ENCODE peak calls at places on chromosomes 11 and 22, in six cellular contexts. Y is neuronal stem cell, J is H1, T is IMR-90, Q is mesenchymal stem cell, M is H9. C is an unnamed sample.

GRCh38 chr11:113168804-113169342 is 145.5 kb upstream of the TTC12 start:
- DNase-seq in Y (no peak), J (no peak), T (no peak), Q (no peak), M (no peak), C (no peak)

GRCh38 chr22:49626361-49627216 is 201.1 kb downstream of the BRD1 start:
- DNase-seq in Y (no peak), J (no peak), T (no peak), Q (no peak), M (no peak), C (no peak)

GRCh38 chr11:75969626-75970308 is 154.8 kb downstream of the UVRAG start:
- DNase-seq in Y (no peak), J (no peak), T (peak), Q (peak), M (no peak), C (no peak)

GRCh38 chr11:114036156-114036811 is 23.2 kb upstream of the ZBTB16 start:
- DNase-seq in Y (peak), J (peak), T (peak), Q (peak), M (peak), C (peak)

GRCh38 chr22:46942816-46943783 is 180.7 kb downstream of the TBC1D22A start:
- DNase-seq in Y (no peak), J (peak), T (no peak), Q (no peak), M (no peak), C (no peak)

GRCh38 chr11:124482362-124483147 is 37.1 kb upstream of the OR8B8 start:
- DNase-seq in Y (no peak), J (no peak), T (peak), Q (peak), M (no peak), C (peak)

GRCh38 chr22:42196454-42196853 is 65.8 kb upstream of the CYP2D6 start:
- DNase-seq in Y (no peak), J (no peak), T (no peak), Q (no peak), M (no peak), C (no peak)

GRCh38 chr22:37103151-37103550 is 6.4 kb downstream of the TMPRSS6 start:
- DNase-seq in Y (no peak), J (no peak), T (no peak), Q (no peak), M (no peak), C (no peak)

GRCh38 chr11:114350022-114350421 is 50.3 kb downstream of the C11orf71 start:
- DNase-seq in Y (no peak), J (no peak), T (no peak), Q (no peak), M (no peak), C (no peak)

GRCh38 chr11:115724709-115725108 is 220.5 kb upstream of the CADM1 start:
- DNase-seq in Y (no peak), J (no peak), T (peak), Q (peak), M (no peak), C (peak)

GRCh38 chr11:78806214-78807004 is 231.7 kb upstream of the NARS2 start:
- DNase-seq in Y (no peak), J (no peak), T (no peak), Q (peak), M (no peak), C (peak)

GRCh38 chr11:64089915-64090810 is 54.4 kb downstream of the FLRT1 start:
- DNase-seq in Y (no peak), J (no peak), T (no peak), Q (peak), M (no peak), C (no peak)

GRCh38 chr11:115626414-115626813 is 122.2 kb upstream of the CADM1 start:
- DNase-seq in Y (no peak), J (no peak), T (no peak), Q (no peak), M (no peak), C (no peak)

GRCh38 chr22:44926124-44926475 is 83.7 kb downstream of the PHF21B start:
- DNase-seq in Y (no peak), J (no peak), T (no peak), Q (no peak), M (no peak), C (peak)

GRCh38 chr11:119634301-119634700 is 94.7 kb downstream of the NECTIN1 start:
- DNase-seq in Y (no peak), J (no peak), T (no peak), Q (no peak), M (no peak), C (no peak)

GRCh38 chr11:70410276-70410675 is 11.9 kb downstream of the CTTN start:
- DNase-seq in Y (no peak), J (no peak), T (no peak), Q (no peak), M (no peak), C (no peak)

GRCh38 chr22:42879371-42880021 is 22.4 kb upstream of the ARFGAP3 start:
- DNase-seq in Y (no peak), J (no peak), T (no peak), Q (no peak), M (no peak), C (no peak)

GRCh38 chr22:36833073-36833472 is 16.2 kb upstream of the PVALB start:
- DNase-seq in Y (no peak), J (no peak), T (no peak), Q (no peak), M (no peak), C (no peak)

GRCh38 chr22:45478108-45478771 is 24.4 kb upstream of the FBLN1 start:
- DNase-seq in Y (no peak), J (no peak), T (peak), Q (peak), M (no peak), C (peak)

GRCh38 chr22:41657709-41658108 is 31.0 kb downstream of the SNU13 start:
- DNase-seq in Y (no peak), J (no peak), T (no peak), Q (no peak), M (no peak), C (no peak)

GRCh38 chr11:70713988-70714665 is 315.8 kb downstream of the CTTN start:
- DNase-seq in Y (peak), J (peak), T (no peak), Q (no peak), M (peak), C (no peak)

GRCh38 chr22:49790912-49791311 is 36.8 kb downstream of the BRD1 start:
- DNase-seq in Y (no peak), J (no peak), T (no peak), Q (no peak), M (no peak), C (no peak)

GRCh38 chr11:113695207-113695606 is 10.9 kb downstream of the TMPRSS5 start:
- DNase-seq in Y (no peak), J (no peak), T (no peak), Q (no peak), M (no peak), C (no peak)

GRCh38 chr11:107860688-107861087 is 2.1 kb upstream of the SLC35F2 start:
- DNase-seq in Y (no peak), J (no peak), T (no peak), Q (no peak), M (no peak), C (no peak)

GRCh38 chr22:39176673-39177455 is 24.4 kb upstream of the CBX7 start:
- DNase-seq in Y (no peak), J (no peak), T (no peak), Q (peak), M (peak), C (peak)

GRCh38 chr11:2899080-2899783 is 13.7 kb upstream of the CDKN1C start:
- DNase-seq in Y (no peak), J (no peak), T (no peak), Q (no peak), M (no peak), C (no peak)

GRCh38 chr11:107593941-107594340 is 3.0 kb downstream of the ELMOD1 start:
- DNase-seq in Y (no peak), J (no peak), T (no peak), Q (no peak), M (no peak), C (no peak)

GRCh38 chr22:24969588-24970301 is 17.2 kb downstream of the KIAA1671 start:
- DNase-seq in Y (no peak), J (no peak), T (no peak), Q (peak), M (no peak), C (peak)

GRCh38 chr11:86172894-86173293 is 71.7 kb upstream of the EED start:
- DNase-seq in Y (no peak), J (no peak), T (peak), Q (peak), M (no peak), C (peak)

GRCh38 chr22:49147171-49147570 is 680.5 kb downstream of the BRD1 start:
- DNase-seq in Y (no peak), J (no peak), T (no peak), Q (no peak), M (no peak), C (no peak)

GRCh38 chr11:75905434-75905833 is 90.4 kb downstream of the UVRAG start:
- DNase-seq in Y (no peak), J (no peak), T (no peak), Q (no peak), M (no peak), C (no peak)

GRCh38 chr11:12525466-12526055 is 148.2 kb downstream of the PARVA start:
- DNase-seq in Y (no peak), J (no peak), T (no peak), Q (no peak), M (no peak), C (peak)
- H4K91ac ChIP-seq in Y (no peak), J (no peak), T (no peak), Q (no peak), M (no peak), C (peak)

DNA sequence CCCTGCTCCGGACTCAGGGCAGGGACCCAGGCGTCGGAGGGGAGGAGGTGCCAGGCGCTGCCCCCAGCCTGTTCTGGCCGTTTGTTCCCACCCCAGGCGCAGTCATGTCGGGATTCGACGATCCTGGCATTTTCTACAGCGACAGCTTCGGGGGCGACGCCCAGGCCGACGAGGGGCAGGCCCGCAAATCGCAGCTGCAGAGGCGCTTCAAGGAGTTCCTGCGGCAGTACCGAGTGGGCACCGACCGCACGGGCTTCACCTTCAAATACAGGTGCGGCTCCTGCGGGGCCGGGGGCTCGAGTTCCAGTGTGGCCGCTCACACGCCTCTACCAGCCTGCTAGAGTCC is 368 bp downstream of the MCM5 start:
- DNase-seq in Y (no peak), J (no peak), T (no peak), Q (no peak), M (no peak), C (no peak)
- H3K18ac ChIP-seq in Y (peak), J (peak), T (no peak), Q (peak), M (peak), C (peak)

GRCh38 chr11:14645247-14645912 is 1.8 kb downstream of the PDE3B start:
- DNase-seq in Y (no peak), J (no peak), T (peak), Q (peak), M (no peak), C (no peak)

GRCh38 chr11:14644396-14645246 is 1.0 kb downstream of the PDE3B start:
- DNase-seq in Y (peak), J (peak), T (no peak), Q (peak), M (peak), C (peak)

GRCh38 chr11:14642453-14642852 is 1.2 kb upstream of the PDE3B start:
- DNase-seq in Y (no peak), J (no peak), T (no peak), Q (peak), M (no peak), C (no peak)

GRCh38 chr11:14642873-14643696 is 519 bp upstream of the PDE3B start:
- DNase-seq in Y (no peak), J (no peak), T (no peak), Q (no peak), M (no peak), C (no peak)

DNA sequence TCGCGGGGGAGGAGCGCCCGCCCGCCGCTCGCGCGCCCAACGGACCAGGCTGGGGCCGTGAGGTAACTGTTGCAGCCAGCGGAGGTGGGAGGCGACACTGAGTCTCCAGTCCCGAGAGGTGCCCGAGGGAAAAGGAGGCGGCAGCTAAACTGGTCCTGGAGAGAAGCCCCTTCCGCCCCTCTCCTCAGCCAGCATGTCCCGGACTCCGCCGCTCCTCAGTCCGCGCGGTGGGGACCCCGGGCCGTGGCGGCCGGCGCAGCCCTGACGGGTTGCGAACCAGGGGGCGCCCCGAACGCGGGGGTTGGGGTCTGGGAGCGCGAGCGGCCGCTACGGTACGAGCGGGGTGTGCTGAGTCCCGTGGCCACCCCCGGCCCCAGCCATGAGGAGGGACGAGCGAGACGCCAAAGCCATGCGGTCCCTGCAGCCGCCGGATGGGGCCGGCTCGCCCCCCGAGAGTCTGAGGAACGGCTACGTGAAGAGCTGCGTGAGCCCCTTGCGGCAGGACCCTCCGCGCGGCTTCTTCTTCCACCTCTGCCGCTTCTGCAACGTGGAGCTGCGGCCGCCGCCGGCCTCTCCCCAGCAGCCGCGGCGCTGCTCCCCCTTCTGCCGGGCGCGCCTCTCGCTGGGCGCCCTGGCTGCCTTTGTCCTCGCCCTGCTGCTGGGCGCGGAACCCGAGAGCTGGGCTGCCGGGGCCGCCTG is at the start of gene PDE3B:
- DNase-seq in Y (peak), J (peak), T (peak), Q (peak), M (peak), C (peak)
- H3K27ac ChIP-seq in Y (peak), J (peak), T (peak), Q (no peak), M (no peak), C (peak)

GRCh38 chr22:28013611-28014010 is 94.6 kb upstream of the PITPNB start:
- DNase-seq in Y (no peak), J (no peak), T (no peak), Q (no peak), M (no peak), C (no peak)
- H4K91ac ChIP-seq in Y (no peak), J (no peak), T (no peak), Q (peak), M (no peak), C (no peak)

GRCh38 chr11:67441731-67442401 is 1.4 kb downstream of the CORO1B start:
- DNase-seq in Y (no peak), J (no peak), T (no peak), Q (no peak), M (no peak), C (no peak)

GRCh38 chr11:67440229-67441081 is 2.8 kb downstream of the CORO1B start:
- DNase-seq in Y (no peak), J (no peak), T (no peak), Q (no peak), M (no peak), C (no peak)

GRCh38 chr11:67445515-67445914 is 2.2 kb upstream of the CORO1B start:
- DNase-seq in Y (no peak), J (no peak), T (no peak), Q (no peak), M (no peak), C (no peak)

GRCh38 chr11:67441082-67441683 is 2.1 kb downstream of the CORO1B start:
- DNase-seq in Y (no peak), J (no peak), T (no peak), Q (no peak), M (no peak), C (no peak)

GRCh38 chr11:67442504-67443398 is 525 bp downstream of the CORO1B start:
- DNase-seq in Y (no peak), J (peak), T (no peak), Q (peak), M (no peak), C (no peak)
- H3K18ac ChIP-seq in Y (peak), J (no peak), T (no peak), Q (peak), M (no peak), C (peak)